ENCODE peak calls at places on chromosomes 11 and 22, in nine cellular contexts. One of them, this sample, is unnamed.
A peak's percentile ranks its signal among the peaks of the same experiment; 100 is the strongest.

GRCh38 chr11:107562647-107563208 is 2.8 kb downstream of the ALKBH8 start:
- DNase-seq in HT-29: peak; percentile 22
- DNase-seq in AG04450: no peak
- DNase-seq in HTR-8/SVneo: peak; percentile 56
- DNase-seq in activated CD4-positive, alpha-beta T cell treated with anti-CD3 and anti-CD28 coated beads, Interleukin-2, amount 10 ng/mL, durations not matched to agents 7 days and 5 days: no peak
- DNase-seq in naive B cell: no peak
- DNase-seq in posterior vena cava: no peak
- DNase-seq in CD4-positive, alpha-beta T cell: no peak
- DNase-seq in CD8-positive, alpha-beta memory T cell: no peak
- DNase-seq in this sample: no peak

GRCh38 chr11:59756496-59756840 is 1.3 kb downstream of the STX3 start:
- DNase-seq in AG04450: no peak
- DNase-seq in HTR-8/SVneo: no peak
- DNase-seq in activated CD4-positive, alpha-beta T cell treated with anti-CD3 and anti-CD28 coated beads, Interleukin-2, amount 10 ng/mL, durations not matched to agents 7 days and 5 days: no peak
- DNase-seq in naive B cell: no peak
- DNase-seq in HT-29: no peak
- DNase-seq in posterior vena cava: no peak
- DNase-seq in CD8-positive, alpha-beta memory T cell: no peak
- DNase-seq in CD4-positive, alpha-beta T cell: no peak
- DNase-seq in this sample: no peak

GRCh38 chr11:30504468-30504867 is 81.7 kb downstream of the MPPED2 start:
- DNase-seq in HTR-8/SVneo: no peak
- DNase-seq in CD8-positive, alpha-beta memory T cell: no peak
- DNase-seq in posterior vena cava: no peak
- DNase-seq in CD4-positive, alpha-beta T cell: no peak
- DNase-seq in AG04450: no peak
- DNase-seq in activated CD4-positive, alpha-beta T cell treated with anti-CD3 and anti-CD28 coated beads, Interleukin-2, amount 10 ng/mL, durations not matched to agents 7 days and 5 days: no peak
- DNase-seq in naive B cell: no peak
- DNase-seq in HT-29: no peak
- DNase-seq in this sample: no peak

GRCh38 chr22:38504731-38505594 is 1.1 kb downstream of the DDX17 start:
- DNase-seq in HTR-8/SVneo: no peak
- DNase-seq in CD8-positive, alpha-beta memory T cell: peak; percentile 40
- DNase-seq in naive B cell: peak; percentile 60
- DNase-seq in AG04450: no peak
- DNase-seq in activated CD4-positive, alpha-beta T cell treated with anti-CD3 and anti-CD28 coated beads, Interleukin-2, amount 10 ng/mL, durations not matched to agents 7 days and 5 days: peak; percentile 65
- DNase-seq in CD4-positive, alpha-beta T cell: peak; percentile 24
- DNase-seq in HT-29: no peak
- DNase-seq in posterior vena cava: peak; percentile 85
- DNase-seq in this sample: peak; percentile 40

GRCh38 chr11:70610561-70610960 is 212.2 kb downstream of the CTTN start:
- DNase-seq in CD4-positive, alpha-beta T cell: no peak
- DNase-seq in activated CD4-positive, alpha-beta T cell treated with anti-CD3 and anti-CD28 coated beads, Interleukin-2, amount 10 ng/mL, durations not matched to agents 7 days and 5 days: no peak
- DNase-seq in HTR-8/SVneo: no peak
- DNase-seq in CD8-positive, alpha-beta memory T cell: no peak
- DNase-seq in naive B cell: no peak
- DNase-seq in AG04450: no peak
- DNase-seq in posterior vena cava: peak; percentile 56
- DNase-seq in HT-29: no peak
- DNase-seq in this sample: no peak

GRCh38 chr22:30969532-30970355 is 679 bp downstream of the TUG1 start:
- DNase-seq in AG04450: no peak
- DNase-seq in CD8-positive, alpha-beta memory T cell: no peak
- DNase-seq in posterior vena cava: no peak
- DNase-seq in HTR-8/SVneo: peak; percentile 12
- DNase-seq in HT-29: peak; percentile 24
- DNase-seq in activated CD4-positive, alpha-beta T cell treated with anti-CD3 and anti-CD28 coated beads, Interleukin-2, amount 10 ng/mL, durations not matched to agents 7 days and 5 days: peak; percentile 48
- DNase-seq in CD4-positive, alpha-beta T cell: peak; percentile 23
- DNase-seq in naive B cell: no peak
- DNase-seq in this sample: no peak

GRCh38 chr11:97072420-97072819 is 682.6 kb downstream of the JRKL start:
- DNase-seq in HTR-8/SVneo: no peak
- DNase-seq in naive B cell: no peak
- DNase-seq in activated CD4-positive, alpha-beta T cell treated with anti-CD3 and anti-CD28 coated beads, Interleukin-2, amount 10 ng/mL, durations not matched to agents 7 days and 5 days: no peak
- DNase-seq in HT-29: no peak
- DNase-seq in CD8-positive, alpha-beta memory T cell: no peak
- DNase-seq in CD4-positive, alpha-beta T cell: no peak
- DNase-seq in AG04450: no peak
- DNase-seq in posterior vena cava: no peak
- DNase-seq in this sample: no peak

GRCh38 chr22:45290410-45290936 is 5.7 kb downstream of the UPK3A start:
- DNase-seq in CD4-positive, alpha-beta T cell: no peak
- DNase-seq in CD8-positive, alpha-beta memory T cell: no peak
- DNase-seq in naive B cell: no peak
- DNase-seq in posterior vena cava: no peak
- DNase-seq in activated CD4-positive, alpha-beta T cell treated with anti-CD3 and anti-CD28 coated beads, Interleukin-2, amount 10 ng/mL, durations not matched to agents 7 days and 5 days: no peak
- DNase-seq in HTR-8/SVneo: peak; percentile 45
- DNase-seq in HT-29: no peak
- DNase-seq in AG04450: peak; percentile 39
- DNase-seq in this sample: no peak

GRCh38 chr11:84594602-84595001 is 1032.5 kb downstream of the DLG2 start:
- DNase-seq in naive B cell: no peak
- DNase-seq in activated CD4-positive, alpha-beta T cell treated with anti-CD3 and anti-CD28 coated beads, Interleukin-2, amount 10 ng/mL, durations not matched to agents 7 days and 5 days: no peak
- DNase-seq in AG04450: no peak
- DNase-seq in CD4-positive, alpha-beta T cell: no peak
- DNase-seq in HTR-8/SVneo: no peak
- DNase-seq in HT-29: no peak
- DNase-seq in CD8-positive, alpha-beta memory T cell: no peak
- DNase-seq in posterior vena cava: no peak
- DNase-seq in this sample: no peak

GRCh38 chr11:94574193-94574961 is 7.2 kb downstream of the PIWIL4 start:
- DNase-seq in activated CD4-positive, alpha-beta T cell treated with anti-CD3 and anti-CD28 coated beads, Interleukin-2, amount 10 ng/mL, durations not matched to agents 7 days and 5 days: no peak
- DNase-seq in HTR-8/SVneo: no peak
- DNase-seq in AG04450: peak; percentile 56
- DNase-seq in posterior vena cava: no peak
- DNase-seq in HT-29: no peak
- DNase-seq in naive B cell: no peak
- DNase-seq in CD4-positive, alpha-beta T cell: no peak
- DNase-seq in CD8-positive, alpha-beta memory T cell: no peak
- DNase-seq in this sample: no peak

GRCh38 chr11:95925011-95925410 is 1.1 kb upstream of the MTMR2 start:
- DNase-seq in AG04450: no peak
- DNase-seq in activated CD4-positive, alpha-beta T cell treated with anti-CD3 and anti-CD28 coated beads, Interleukin-2, amount 10 ng/mL, durations not matched to agents 7 days and 5 days: no peak
- DNase-seq in posterior vena cava: no peak
- DNase-seq in CD8-positive, alpha-beta memory T cell: no peak
- DNase-seq in HT-29: peak; percentile 84
- DNase-seq in CD4-positive, alpha-beta T cell: no peak
- DNase-seq in HTR-8/SVneo: peak; percentile 31
- DNase-seq in naive B cell: no peak
- DNase-seq in this sample: no peak

GRCh38 chr11:58006940-58007339 is 16.7 kb upstream of the OR9Q1 start:
- DNase-seq in AG04450: peak; percentile 26
- DNase-seq in activated CD4-positive, alpha-beta T cell treated with anti-CD3 and anti-CD28 coated beads, Interleukin-2, amount 10 ng/mL, durations not matched to agents 7 days and 5 days: no peak
- DNase-seq in CD4-positive, alpha-beta T cell: no peak
- DNase-seq in posterior vena cava: no peak
- DNase-seq in HTR-8/SVneo: no peak
- DNase-seq in naive B cell: no peak
- DNase-seq in CD8-positive, alpha-beta memory T cell: no peak
- DNase-seq in HT-29: no peak
- DNase-seq in this sample: no peak

GRCh38 chr22:17920145-17920605 is 104.2 kb downstream of the MICAL3 start:
- DNase-seq in HTR-8/SVneo: no peak
- DNase-seq in activated CD4-positive, alpha-beta T cell treated with anti-CD3 and anti-CD28 coated beads, Interleukin-2, amount 10 ng/mL, durations not matched to agents 7 days and 5 days: no peak
- DNase-seq in AG04450: no peak
- DNase-seq in HT-29: peak; percentile 39
- DNase-seq in naive B cell: peak; percentile 20
- DNase-seq in CD4-positive, alpha-beta T cell: no peak
- DNase-seq in CD8-positive, alpha-beta memory T cell: no peak
- DNase-seq in posterior vena cava: no peak
- DNase-seq in this sample: no peak

GRCh38 chr11:12234216-12234615 is 123.8 kb downstream of the MICAL2 start:
- DNase-seq in AG04450: no peak
- DNase-seq in naive B cell: no peak
- DNase-seq in CD4-positive, alpha-beta T cell: no peak
- DNase-seq in activated CD4-positive, alpha-beta T cell treated with anti-CD3 and anti-CD28 coated beads, Interleukin-2, amount 10 ng/mL, durations not matched to agents 7 days and 5 days: no peak
- DNase-seq in posterior vena cava: no peak
- DNase-seq in CD8-positive, alpha-beta memory T cell: no peak
- DNase-seq in HT-29: no peak
- DNase-seq in HTR-8/SVneo: no peak
- DNase-seq in this sample: no peak

GRCh38 chr11:40219401-40219800 is 1240.1 kb downstream of the LRRC4C start:
- DNase-seq in posterior vena cava: no peak
- DNase-seq in AG04450: no peak
- DNase-seq in HTR-8/SVneo: no peak
- DNase-seq in CD4-positive, alpha-beta T cell: no peak
- DNase-seq in naive B cell: no peak
- DNase-seq in activated CD4-positive, alpha-beta T cell treated with anti-CD3 and anti-CD28 coated beads, Interleukin-2, amount 10 ng/mL, durations not matched to agents 7 days and 5 days: no peak
- DNase-seq in CD8-positive, alpha-beta memory T cell: no peak
- DNase-seq in HT-29: no peak
- DNase-seq in this sample: no peak

GRCh38 chr22:27028093-27028492 is 370.7 kb downstream of the MIAT start:
- DNase-seq in posterior vena cava: no peak
- DNase-seq in AG04450: no peak
- DNase-seq in activated CD4-positive, alpha-beta T cell treated with anti-CD3 and anti-CD28 coated beads, Interleukin-2, amount 10 ng/mL, durations not matched to agents 7 days and 5 days: no peak
- DNase-seq in HTR-8/SVneo: no peak
- DNase-seq in naive B cell: no peak
- DNase-seq in HT-29: no peak
- DNase-seq in CD4-positive, alpha-beta T cell: no peak
- DNase-seq in CD8-positive, alpha-beta memory T cell: no peak
- DNase-seq in this sample: no peak

This sample was measured in T-helper 22 cell.